ENCODE peak calls at places on chromosome 9, in nine cellular contexts. X is HFFc6, Y is spleen, U is PC-3, F is sigmoid colon, P is Peyer's patch, M is cardiac muscle cell, V is fibroblast of the aortic adventitia, D is upper lobe of left lung. K is an unnamed sample.

GRCh38 chr9:130058154-130058553 is 4.4 kb downstream of the GPR107 start:
- DNase-seq in X (no peak), Y (no peak), U (peak), F (peak), P (no peak), M (peak), V (no peak), D (no peak), K (no peak)

GRCh38 chr9:130321539-130321938 is 56.0 kb downstream of the HMCN2 start:
- DNase-seq in X (no peak), Y (no peak), U (no peak), F (no peak), P (no peak), M (no peak), V (no peak), D (peak), K (no peak)

GRCh38 chr9:77954018-77954417 is 77.6 kb downstream of the GNAQ start:
- DNase-seq in X (no peak), Y (no peak), U (no peak), F (no peak), P (no peak), M (peak), V (peak), D (no peak), K (no peak)

GRCh38 chr9:127754099-127754760 is 19.1 kb upstream of the TOR2A start:
- DNase-seq in X (no peak), Y (no peak), U (no peak), F (no peak), P (no peak), M (no peak), V (no peak), D (peak), K (no peak)

GRCh38 chr9:124504530-124505005 is 2.6 kb downstream of the NR5A1 start:
- DNase-seq in X (no peak), Y (no peak), U (no peak), F (no peak), P (no peak), M (no peak), V (no peak), D (peak), K (no peak)

GRCh38 chr9:113139225-113139829 is 11.5 kb upstream of the SLC31A2 start:
- DNase-seq in X (no peak), Y (no peak), U (no peak), F (no peak), P (no peak), M (no peak), V (no peak), D (no peak), K (no peak)

GRCh38 chr9:94933429-94933828 is 206.9 kb downstream of the AOPEP start:
- DNase-seq in X (peak), Y (no peak), U (no peak), F (no peak), P (no peak), M (no peak), V (no peak), D (no peak), K (no peak)

GRCh38 chr9:109329274-109330258 is 8.7 kb upstream of the EPB41L4B start:
- DNase-seq in X (no peak), Y (no peak), U (peak), F (peak), P (peak), M (peak), V (peak), D (peak), K (no peak)

GRCh38 chr9:12813960-12814876 is 39.4 kb downstream of the LURAP1L start:
- DNase-seq in X (peak), Y (no peak), U (peak), F (peak), P (peak), M (peak), V (peak), D (no peak), K (no peak)

GRCh38 chr9:116153765-116154333 is at the start of gene PAPPA:
- DNase-seq in X (no peak), Y (no peak), U (no peak), F (no peak), P (no peak), M (peak), V (no peak), D (no peak), K (no peak)

GRCh38 chr9:15135167-15135792 is 171.7 kb downstream of the TTC39B start:
- DNase-seq in X (peak), Y (no peak), U (peak), F (peak), P (peak), M (peak), V (peak), D (no peak), K (no peak)

GRCh38 chr9:76114144-76114543 is 223.7 kb downstream of the PCSK5 start:
- DNase-seq in X (no peak), Y (no peak), U (no peak), F (no peak), P (no peak), M (no peak), V (peak), D (no peak), K (no peak)

GRCh38 chr9:115775669-115776068 is 377.9 kb upstream of the PAPPA start:
- DNase-seq in X (no peak), Y (no peak), U (no peak), F (no peak), P (no peak), M (no peak), V (no peak), D (no peak), K (no peak)

GRCh38 chr9:105415344-105415980 is 32.4 kb upstream of the FSD1L start:
- DNase-seq in X (no peak), Y (no peak), U (peak), F (peak), P (no peak), M (peak), V (peak), D (no peak), K (no peak)

GRCh38 chr9:109447329-109448076 is 50.6 kb downstream of the PTPN3 start:
- DNase-seq in X (no peak), Y (no peak), U (no peak), F (no peak), P (no peak), M (no peak), V (no peak), D (no peak), K (no peak)

GRCh38 chr9:128244443-128245226 is 31.2 kb downstream of the GOLGA2 start:
- DNase-seq in X (peak), Y (peak), U (no peak), F (peak), P (peak), M (peak), V (peak), D (peak), K (no peak)

GRCh38 chr9:121199921-121200320 is 1.7 kb downstream of the RAB14 start:
- DNase-seq in X (peak), Y (no peak), U (peak), F (no peak), P (no peak), M (peak), V (no peak), D (no peak), K (no peak)

GRCh38 chr9:123312306-123312877 is 43.6 kb upstream of the CRB2 start:
- DNase-seq in X (no peak), Y (no peak), U (no peak), F (peak), P (no peak), M (no peak), V (no peak), D (no peak), K (no peak)

GRCh38 chr9:120925535-120926396 is 830 bp downstream of the TRAF1 start:
- DNase-seq in X (peak), Y (no peak), U (peak), F (peak), P (no peak), M (peak), V (peak), D (no peak), K (no peak)

GRCh38 chr9:91589101-91589553 is 165.5 kb upstream of the NFIL3 start:
- DNase-seq in X (peak), Y (peak), U (no peak), F (peak), P (no peak), M (peak), V (peak), D (no peak), K (no peak)

GRCh38 chr9:107711528-107711927 is 222.0 kb upstream of the KLF4 start:
- DNase-seq in X (peak), Y (no peak), U (peak), F (no peak), P (peak), M (peak), V (peak), D (no peak), K (no peak)

GRCh38 chr9:35814106-35814840 is 569 bp downstream of the HINT2 start:
- DNase-seq in X (peak), Y (peak), U (peak), F (peak), P (peak), M (peak), V (peak), D (no peak), K (no peak)
- TF ChIP-seq CTCF in X (peak), Y (no peak), U (peak), F (no peak), P (no peak), M (peak), V (peak), D (no peak), K (peak)

GRCh38 chr9:126615791-126616447 is 2.2 kb downstream of the LMX1B start:
- DNase-seq in X (no peak), Y (no peak), U (no peak), F (no peak), P (peak), M (no peak), V (no peak), D (no peak), K (peak)
- TF ChIP-seq CTCF in X (no peak), Y (no peak), U (no peak), F (no peak), P (no peak), M (no peak), V (no peak), D (no peak), K (no peak)

GRCh38 chr9:5360341-5360740 is 20.7 kb upstream of the RLN1 start:
- DNase-seq in X (no peak), Y (no peak), U (no peak), F (no peak), P (no peak), M (no peak), V (no peak), D (no peak), K (no peak)
- TF ChIP-seq CTCF in X (no peak), Y (no peak), U (no peak), F (no peak), P (no peak), M (no peak), V (no peak), D (no peak), K (no peak)

GRCh38 chr9:90458485-90458884 is 184.1 kb downstream of the DIRAS2 start:
- DNase-seq in X (no peak), Y (no peak), U (peak), F (no peak), P (peak), M (no peak), V (no peak), D (no peak), K (no peak)
- TF ChIP-seq CTCF in X (no peak), Y (no peak), U (peak), F (no peak), P (no peak), M (no peak), V (no peak), D (no peak), K (peak)

GRCh38 chr9:4155224-4156026 is 144.4 kb downstream of the GLIS3 start:
- DNase-seq in X (no peak), Y (no peak), U (no peak), F (no peak), P (no peak), M (no peak), V (no peak), D (no peak), K (no peak)

GRCh38 chr9:4148215-4148561 is 151.7 kb downstream of the GLIS3 start:
- DNase-seq in X (no peak), Y (no peak), U (no peak), F (no peak), P (no peak), M (no peak), V (no peak), D (no peak), K (no peak)

GRCh38 chr9:4152201-4152600 is 147.7 kb downstream of the GLIS3 start:
- DNase-seq in X (no peak), Y (no peak), U (no peak), F (no peak), P (no peak), M (peak), V (no peak), D (no peak), K (no peak)

GRCh38 chr9:4147476-4148214 is 152.2 kb downstream of the GLIS3 start:
- DNase-seq in X (no peak), Y (no peak), U (no peak), F (no peak), P (no peak), M (peak), V (no peak), D (no peak), K (no peak)

GRCh38 chr9:4152876-4153275 is 147.0 kb downstream of the GLIS3 start:
- DNase-seq in X (no peak), Y (no peak), U (peak), F (no peak), P (no peak), M (no peak), V (no peak), D (no peak), K (no peak)
- TF ChIP-seq CTCF in X (no peak), Y (no peak), U (peak), F (no peak), P (no peak), M (no peak), V (no peak), D (no peak), K (no peak)

DNA sequence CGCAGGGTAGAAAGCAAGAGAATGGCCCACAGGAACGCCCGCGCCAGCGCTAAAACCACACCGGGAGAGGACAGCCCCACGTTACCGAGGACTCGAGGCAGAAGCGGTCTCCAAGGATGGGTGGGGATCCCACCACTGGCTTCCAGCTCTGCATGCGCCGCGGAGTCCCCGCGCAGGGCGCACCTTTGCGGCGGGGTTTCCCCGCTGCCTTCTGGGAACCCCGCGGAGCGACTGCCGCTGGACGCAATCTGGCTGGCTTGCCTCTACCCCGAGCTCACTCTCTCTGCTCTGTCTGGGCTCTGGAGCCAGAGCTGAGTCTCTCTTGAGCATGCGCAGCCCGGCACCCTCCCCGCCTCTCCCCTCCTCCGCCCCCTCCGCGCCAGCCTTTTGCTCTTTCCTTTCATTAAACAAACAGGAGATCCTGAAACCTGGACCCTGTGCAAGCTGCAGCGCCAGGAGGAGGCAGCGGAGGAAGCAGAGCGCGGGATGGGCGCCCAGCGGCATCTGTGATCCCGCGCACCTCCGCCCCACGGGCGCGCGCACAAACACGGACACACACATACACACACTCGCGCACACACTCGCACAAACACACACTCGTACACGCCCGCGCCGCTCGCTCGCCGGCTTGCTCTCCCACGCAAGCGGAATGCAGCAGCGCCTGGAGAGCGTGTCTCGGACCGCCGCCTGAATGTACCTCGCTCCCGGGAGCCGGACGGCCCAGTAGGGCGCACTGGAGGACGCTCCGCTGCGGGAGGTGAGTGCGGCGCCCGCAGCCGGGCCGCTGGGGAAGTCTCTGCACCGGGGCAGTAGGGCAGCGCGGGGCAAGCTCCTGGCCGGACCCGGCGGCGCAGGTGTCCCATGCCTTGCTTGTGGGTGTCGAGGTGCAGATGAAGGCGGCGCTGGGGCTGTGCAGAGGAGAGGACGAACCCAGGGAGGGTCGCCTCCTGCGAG is at the start of gene PLPPR1:
- DNase-seq in X (no peak), Y (peak), U (no peak), F (peak), P (peak), M (peak), V (peak), D (peak), K (peak)
- TF ChIP-seq CTCF in X (no peak), Y (no peak), U (no peak), F (no peak), P (no peak), M (no peak), V (no peak), D (no peak), K (peak)

GRCh38 chr9:3433754-3434153 is 92.0 kb downstream of the RFX3 start:
- DNase-seq in X (no peak), Y (no peak), U (no peak), F (no peak), P (no peak), M (no peak), V (no peak), D (no peak), K (no peak)
- TF ChIP-seq CTCF in X (no peak), Y (no peak), U (no peak), F (no peak), P (no peak), M (no peak), V (no peak), D (no peak), K (no peak)